ENCODE peak calls at places on chromosomes 1 and 21, in seven cellular contexts. One of them, this sample, is unnamed.

GRCh38 chr1:176211395-176212165 is 4.5 kb upstream of the COP1 start:
- DNase-seq in EH: no peak
- DNase-seq in activated T-cell treated with anti-CD3 and anti-CD28 coated beads, Interleukin-2, amount 50 U/mL, for 24 hours: no peak
- DNase-seq in naive thymus-derived CD4-positive, alpha-beta T cell: no peak
- DNase-seq in heart left ventricle: no peak
- DNase-seq in Right ventricle myocardium superior: no peak
- DNase-seq in stimulated activated CD4-positive, alpha-beta T cell treated with anti-CD3 and anti-CD28 coated beads, Interleukin-12 subunit alpha, Interleukin-12 subunit beta, amount 100 ng/mL, for 48 hours: no peak
- DNase-seq in this sample: no peak

GRCh38 chr1:71919812-71920509 is 362.4 kb downstream of the NEGR1 start:
- DNase-seq in EH: no peak
- DNase-seq in activated T-cell treated with anti-CD3 and anti-CD28 coated beads, Interleukin-2, amount 50 U/mL, for 24 hours: no peak
- DNase-seq in naive thymus-derived CD4-positive, alpha-beta T cell: no peak
- DNase-seq in heart left ventricle: no peak
- DNase-seq in Right ventricle myocardium superior: peak
- DNase-seq in stimulated activated CD4-positive, alpha-beta T cell treated with anti-CD3 and anti-CD28 coated beads, Interleukin-12 subunit alpha, Interleukin-12 subunit beta, amount 100 ng/mL, for 48 hours: no peak
- DNase-seq in this sample: no peak

GRCh38 chr1:230271396-230272035 is 154.6 kb downstream of the PGBD5 start:
- DNase-seq in EH: no peak
- DNase-seq in activated T-cell treated with anti-CD3 and anti-CD28 coated beads, Interleukin-2, amount 50 U/mL, for 24 hours: peak
- DNase-seq in naive thymus-derived CD4-positive, alpha-beta T cell: no peak
- DNase-seq in heart left ventricle: no peak
- DNase-seq in Right ventricle myocardium superior: peak
- DNase-seq in stimulated activated CD4-positive, alpha-beta T cell treated with anti-CD3 and anti-CD28 coated beads, Interleukin-12 subunit alpha, Interleukin-12 subunit beta, amount 100 ng/mL, for 48 hours: no peak
- DNase-seq in this sample: no peak

GRCh38 chr1:3522112-3522511 is 67.6 kb downstream of the ARHGEF16 start:
- DNase-seq in EH: no peak
- DNase-seq in activated T-cell treated with anti-CD3 and anti-CD28 coated beads, Interleukin-2, amount 50 U/mL, for 24 hours: no peak
- DNase-seq in naive thymus-derived CD4-positive, alpha-beta T cell: no peak
- DNase-seq in heart left ventricle: no peak
- DNase-seq in Right ventricle myocardium superior: no peak
- DNase-seq in stimulated activated CD4-positive, alpha-beta T cell treated with anti-CD3 and anti-CD28 coated beads, Interleukin-12 subunit alpha, Interleukin-12 subunit beta, amount 100 ng/mL, for 48 hours: no peak
- DNase-seq in this sample: no peak

GRCh38 chr1:30535595-30536325 is 187.6 kb downstream of the MATN1 start:
- DNase-seq in EH: no peak
- DNase-seq in activated T-cell treated with anti-CD3 and anti-CD28 coated beads, Interleukin-2, amount 50 U/mL, for 24 hours: no peak
- DNase-seq in naive thymus-derived CD4-positive, alpha-beta T cell: no peak
- DNase-seq in heart left ventricle: no peak
- DNase-seq in Right ventricle myocardium superior: no peak
- DNase-seq in stimulated activated CD4-positive, alpha-beta T cell treated with anti-CD3 and anti-CD28 coated beads, Interleukin-12 subunit alpha, Interleukin-12 subunit beta, amount 100 ng/mL, for 48 hours: no peak
- DNase-seq in this sample: no peak

GRCh38 chr1:61322008-61322744 is 239.8 kb downstream of the NFIA start:
- DNase-seq in EH: peak
- DNase-seq in activated T-cell treated with anti-CD3 and anti-CD28 coated beads, Interleukin-2, amount 50 U/mL, for 24 hours: no peak
- DNase-seq in naive thymus-derived CD4-positive, alpha-beta T cell: no peak
- DNase-seq in heart left ventricle: no peak
- DNase-seq in Right ventricle myocardium superior: no peak
- DNase-seq in stimulated activated CD4-positive, alpha-beta T cell treated with anti-CD3 and anti-CD28 coated beads, Interleukin-12 subunit alpha, Interleukin-12 subunit beta, amount 100 ng/mL, for 48 hours: no peak
- DNase-seq in this sample: no peak

GRCh38 chr1:243230914-243231313 is 24.2 kb downstream of the CEP170 start:
- DNase-seq in EH: peak
- DNase-seq in activated T-cell treated with anti-CD3 and anti-CD28 coated beads, Interleukin-2, amount 50 U/mL, for 24 hours: no peak
- DNase-seq in naive thymus-derived CD4-positive, alpha-beta T cell: no peak
- DNase-seq in heart left ventricle: no peak
- DNase-seq in Right ventricle myocardium superior: no peak
- DNase-seq in stimulated activated CD4-positive, alpha-beta T cell treated with anti-CD3 and anti-CD28 coated beads, Interleukin-12 subunit alpha, Interleukin-12 subunit beta, amount 100 ng/mL, for 48 hours: no peak
- DNase-seq in this sample: no peak

GRCh38 chr1:62228883-62229187 is 34.2 kb downstream of the L1TD1 start:
- DNase-seq in EH: no peak
- DNase-seq in activated T-cell treated with anti-CD3 and anti-CD28 coated beads, Interleukin-2, amount 50 U/mL, for 24 hours: no peak
- DNase-seq in naive thymus-derived CD4-positive, alpha-beta T cell: no peak
- DNase-seq in heart left ventricle: no peak
- DNase-seq in Right ventricle myocardium superior: no peak
- DNase-seq in stimulated activated CD4-positive, alpha-beta T cell treated with anti-CD3 and anti-CD28 coated beads, Interleukin-12 subunit alpha, Interleukin-12 subunit beta, amount 100 ng/mL, for 48 hours: no peak
- DNase-seq in this sample: no peak

GRCh38 chr1:162011337-162012012 is 12.2 kb downstream of the OLFML2B start:
- DNase-seq in EH: no peak
- DNase-seq in activated T-cell treated with anti-CD3 and anti-CD28 coated beads, Interleukin-2, amount 50 U/mL, for 24 hours: no peak
- DNase-seq in naive thymus-derived CD4-positive, alpha-beta T cell: no peak
- DNase-seq in heart left ventricle: peak
- DNase-seq in Right ventricle myocardium superior: peak
- DNase-seq in stimulated activated CD4-positive, alpha-beta T cell treated with anti-CD3 and anti-CD28 coated beads, Interleukin-12 subunit alpha, Interleukin-12 subunit beta, amount 100 ng/mL, for 48 hours: no peak
- DNase-seq in this sample: no peak

GRCh38 chr1:110477041-110477440 is 26.1 kb downstream of the PROK1 start:
- DNase-seq in EH: peak
- DNase-seq in activated T-cell treated with anti-CD3 and anti-CD28 coated beads, Interleukin-2, amount 50 U/mL, for 24 hours: no peak
- DNase-seq in naive thymus-derived CD4-positive, alpha-beta T cell: no peak
- DNase-seq in heart left ventricle: no peak
- DNase-seq in Right ventricle myocardium superior: no peak
- DNase-seq in stimulated activated CD4-positive, alpha-beta T cell treated with anti-CD3 and anti-CD28 coated beads, Interleukin-12 subunit alpha, Interleukin-12 subunit beta, amount 100 ng/mL, for 48 hours: no peak
- DNase-seq in this sample: no peak

GRCh38 chr21:18253252-18253651 is 8.6 kb downstream of the CHODL start:
- DNase-seq in EH: no peak
- DNase-seq in activated T-cell treated with anti-CD3 and anti-CD28 coated beads, Interleukin-2, amount 50 U/mL, for 24 hours: no peak
- DNase-seq in naive thymus-derived CD4-positive, alpha-beta T cell: no peak
- DNase-seq in heart left ventricle: no peak
- DNase-seq in Right ventricle myocardium superior: no peak
- DNase-seq in stimulated activated CD4-positive, alpha-beta T cell treated with anti-CD3 and anti-CD28 coated beads, Interleukin-12 subunit alpha, Interleukin-12 subunit beta, amount 100 ng/mL, for 48 hours: no peak
- DNase-seq in this sample: no peak

GRCh38 chr21:42724226-42724920 is 71.0 kb downstream of the PDE9A start:
- DNase-seq in EH: peak
- DNase-seq in activated T-cell treated with anti-CD3 and anti-CD28 coated beads, Interleukin-2, amount 50 U/mL, for 24 hours: no peak
- DNase-seq in naive thymus-derived CD4-positive, alpha-beta T cell: no peak
- DNase-seq in heart left ventricle: peak
- DNase-seq in Right ventricle myocardium superior: no peak
- DNase-seq in stimulated activated CD4-positive, alpha-beta T cell treated with anti-CD3 and anti-CD28 coated beads, Interleukin-12 subunit alpha, Interleukin-12 subunit beta, amount 100 ng/mL, for 48 hours: no peak
- DNase-seq in this sample: no peak

GRCh38 chr1:31795801-31796621 is 19.8 kb downstream of the SPOCD1 start:
- DNase-seq in EH: peak
- DNase-seq in activated T-cell treated with anti-CD3 and anti-CD28 coated beads, Interleukin-2, amount 50 U/mL, for 24 hours: peak
- DNase-seq in naive thymus-derived CD4-positive, alpha-beta T cell: no peak
- DNase-seq in heart left ventricle: peak
- DNase-seq in Right ventricle myocardium superior: no peak
- DNase-seq in stimulated activated CD4-positive, alpha-beta T cell treated with anti-CD3 and anti-CD28 coated beads, Interleukin-12 subunit alpha, Interleukin-12 subunit beta, amount 100 ng/mL, for 48 hours: no peak
- DNase-seq in this sample: no peak

GRCh38 chr21:41520560-41521442 is 12.8 kb upstream of the TMPRSS2 start:
- DNase-seq in EH: no peak
- DNase-seq in activated T-cell treated with anti-CD3 and anti-CD28 coated beads, Interleukin-2, amount 50 U/mL, for 24 hours: no peak
- DNase-seq in naive thymus-derived CD4-positive, alpha-beta T cell: no peak
- DNase-seq in heart left ventricle: no peak
- DNase-seq in Right ventricle myocardium superior: no peak
- DNase-seq in stimulated activated CD4-positive, alpha-beta T cell treated with anti-CD3 and anti-CD28 coated beads, Interleukin-12 subunit alpha, Interleukin-12 subunit beta, amount 100 ng/mL, for 48 hours: no peak
- DNase-seq in this sample: no peak

GRCh38 chr1:214843281-214843680 is 239.3 kb upstream of the KCNK2 start:
- DNase-seq in EH: peak
- DNase-seq in activated T-cell treated with anti-CD3 and anti-CD28 coated beads, Interleukin-2, amount 50 U/mL, for 24 hours: no peak
- DNase-seq in naive thymus-derived CD4-positive, alpha-beta T cell: no peak
- DNase-seq in heart left ventricle: no peak
- DNase-seq in Right ventricle myocardium superior: no peak
- DNase-seq in stimulated activated CD4-positive, alpha-beta T cell treated with anti-CD3 and anti-CD28 coated beads, Interleukin-12 subunit alpha, Interleukin-12 subunit beta, amount 100 ng/mL, for 48 hours: no peak
- DNase-seq in this sample: no peak

GRCh38 chr1:51263147-51263850 is 27.2 kb downstream of the RNF11 start:
- DNase-seq in EH: no peak
- DNase-seq in activated T-cell treated with anti-CD3 and anti-CD28 coated beads, Interleukin-2, amount 50 U/mL, for 24 hours: no peak
- DNase-seq in naive thymus-derived CD4-positive, alpha-beta T cell: no peak
- DNase-seq in heart left ventricle: no peak
- DNase-seq in Right ventricle myocardium superior: no peak
- DNase-seq in stimulated activated CD4-positive, alpha-beta T cell treated with anti-CD3 and anti-CD28 coated beads, Interleukin-12 subunit alpha, Interleukin-12 subunit beta, amount 100 ng/mL, for 48 hours: no peak
- DNase-seq in this sample: no peak

GRCh38 chr1:64469614-64469976 is 334 bp upstream of the CACHD1 start:
- DNase-seq in EH: no peak
- DNase-seq in activated T-cell treated with anti-CD3 and anti-CD28 coated beads, Interleukin-2, amount 50 U/mL, for 24 hours: no peak
- DNase-seq in naive thymus-derived CD4-positive, alpha-beta T cell: peak
- DNase-seq in heart left ventricle: no peak
- DNase-seq in Right ventricle myocardium superior: no peak
- DNase-seq in stimulated activated CD4-positive, alpha-beta T cell treated with anti-CD3 and anti-CD28 coated beads, Interleukin-12 subunit alpha, Interleukin-12 subunit beta, amount 100 ng/mL, for 48 hours: no peak
- DNase-seq in this sample: no peak

GRCh38 chr1:185017966-185018365 is 27.4 kb upstream of the RNF2 start:
- DNase-seq in EH: no peak
- DNase-seq in activated T-cell treated with anti-CD3 and anti-CD28 coated beads, Interleukin-2, amount 50 U/mL, for 24 hours: no peak
- DNase-seq in naive thymus-derived CD4-positive, alpha-beta T cell: no peak
- DNase-seq in heart left ventricle: no peak
- DNase-seq in Right ventricle myocardium superior: no peak
- DNase-seq in stimulated activated CD4-positive, alpha-beta T cell treated with anti-CD3 and anti-CD28 coated beads, Interleukin-12 subunit alpha, Interleukin-12 subunit beta, amount 100 ng/mL, for 48 hours: no peak
- DNase-seq in this sample: no peak

GRCh38 chr1:1986451-1987141 is 17.0 kb downstream of the CFAP74 start:
- DNase-seq in EH: no peak
- DNase-seq in activated T-cell treated with anti-CD3 and anti-CD28 coated beads, Interleukin-2, amount 50 U/mL, for 24 hours: no peak
- DNase-seq in naive thymus-derived CD4-positive, alpha-beta T cell: no peak
- DNase-seq in heart left ventricle: no peak
- DNase-seq in Right ventricle myocardium superior: no peak
- DNase-seq in stimulated activated CD4-positive, alpha-beta T cell treated with anti-CD3 and anti-CD28 coated beads, Interleukin-12 subunit alpha, Interleukin-12 subunit beta, amount 100 ng/mL, for 48 hours: no peak
- DNase-seq in this sample: no peak

GRCh38 chr1:26704629-26705028 is 8.8 kb downstream of the ARID1A start:
- DNase-seq in EH: no peak
- DNase-seq in activated T-cell treated with anti-CD3 and anti-CD28 coated beads, Interleukin-2, amount 50 U/mL, for 24 hours: no peak
- DNase-seq in naive thymus-derived CD4-positive, alpha-beta T cell: no peak
- DNase-seq in heart left ventricle: no peak
- DNase-seq in Right ventricle myocardium superior: no peak
- DNase-seq in stimulated activated CD4-positive, alpha-beta T cell treated with anti-CD3 and anti-CD28 coated beads, Interleukin-12 subunit alpha, Interleukin-12 subunit beta, amount 100 ng/mL, for 48 hours: no peak
- DNase-seq in this sample: no peak

GRCh38 chr1:10634428-10635384 is 160.0 kb downstream of the PEX14 start:
- DNase-seq in EH: peak
- DNase-seq in activated T-cell treated with anti-CD3 and anti-CD28 coated beads, Interleukin-2, amount 50 U/mL, for 24 hours: no peak
- DNase-seq in naive thymus-derived CD4-positive, alpha-beta T cell: no peak
- DNase-seq in heart left ventricle: peak
- DNase-seq in Right ventricle myocardium superior: no peak
- DNase-seq in stimulated activated CD4-positive, alpha-beta T cell treated with anti-CD3 and anti-CD28 coated beads, Interleukin-12 subunit alpha, Interleukin-12 subunit beta, amount 100 ng/mL, for 48 hours: no peak
- DNase-seq in this sample: no peak

GRCh38 chr21:44988607-44989537 is 49.0 kb downstream of the SLX9 start:
- DNase-seq in EH: no peak
- DNase-seq in activated T-cell treated with anti-CD3 and anti-CD28 coated beads, Interleukin-2, amount 50 U/mL, for 24 hours: no peak
- DNase-seq in naive thymus-derived CD4-positive, alpha-beta T cell: no peak
- DNase-seq in heart left ventricle: peak
- DNase-seq in Right ventricle myocardium superior: peak
- DNase-seq in stimulated activated CD4-positive, alpha-beta T cell treated with anti-CD3 and anti-CD28 coated beads, Interleukin-12 subunit alpha, Interleukin-12 subunit beta, amount 100 ng/mL, for 48 hours: no peak
- DNase-seq in this sample: no peak

GRCh38 chr1:102879439-102879993 is 228.8 kb downstream of the COL11A1 start:
- DNase-seq in EH: peak
- DNase-seq in activated T-cell treated with anti-CD3 and anti-CD28 coated beads, Interleukin-2, amount 50 U/mL, for 24 hours: no peak
- DNase-seq in naive thymus-derived CD4-positive, alpha-beta T cell: no peak
- DNase-seq in heart left ventricle: no peak
- DNase-seq in Right ventricle myocardium superior: no peak
- DNase-seq in stimulated activated CD4-positive, alpha-beta T cell treated with anti-CD3 and anti-CD28 coated beads, Interleukin-12 subunit alpha, Interleukin-12 subunit beta, amount 100 ng/mL, for 48 hours: no peak
- DNase-seq in this sample: no peak

GRCh38 chr1:28926629-28927441 is 12.5 kb downstream of the EPB41 start:
- DNase-seq in EH: peak
- DNase-seq in activated T-cell treated with anti-CD3 and anti-CD28 coated beads, Interleukin-2, amount 50 U/mL, for 24 hours: no peak
- DNase-seq in naive thymus-derived CD4-positive, alpha-beta T cell: peak
- DNase-seq in heart left ventricle: no peak
- DNase-seq in Right ventricle myocardium superior: no peak
- DNase-seq in stimulated activated CD4-positive, alpha-beta T cell treated with anti-CD3 and anti-CD28 coated beads, Interleukin-12 subunit alpha, Interleukin-12 subunit beta, amount 100 ng/mL, for 48 hours: peak
- DNase-seq in this sample: peak

This sample was measured in Jurkat, Clone E6-1.